ENCODE peak calls at places on chromosome 3, in six cellular contexts. One of them, this sample, is unnamed.

GRCh38 chr3:161560006-161560637 is 63.5 kb downstream of the OTOL1 start:
- DNase-seq in K562: no peak
- DNase-seq in brain microvascular endothelial cell: peak; percentile 52
- DNase-seq in lower leg skin: no peak
- DNase-seq in BJ: no peak
- DNase-seq in esophagus squamous epithelium: no peak
- DNase-seq in this sample: no peak

GRCh38 chr3:13556937-13557336 is 8.0 kb downstream of the FBLN2 start:
- DNase-seq in K562: peak; percentile 47
- DNase-seq in brain microvascular endothelial cell: no peak
- DNase-seq in lower leg skin: no peak
- DNase-seq in BJ: no peak
- DNase-seq in esophagus squamous epithelium: no peak
- DNase-seq in this sample: no peak

GRCh38 chr3:66831931-66832330 is 166.2 kb upstream of the KBTBD8 start:
- DNase-seq in K562: no peak
- DNase-seq in brain microvascular endothelial cell: no peak
- DNase-seq in lower leg skin: no peak
- DNase-seq in BJ: no peak
- DNase-seq in esophagus squamous epithelium: no peak
- DNase-seq in this sample: no peak

GRCh38 chr3:140441006-140441405 is 236.9 kb upstream of the TRIM42 start:
- DNase-seq in K562: no peak
- DNase-seq in brain microvascular endothelial cell: peak; percentile 58
- DNase-seq in lower leg skin: no peak
- DNase-seq in BJ: peak; percentile 9
- DNase-seq in esophagus squamous epithelium: no peak
- DNase-seq in this sample: no peak

GRCh38 chr3:107153981-107154380 is 223.3 kb upstream of the CCDC54 start:
- DNase-seq in K562: no peak
- DNase-seq in brain microvascular endothelial cell: no peak
- DNase-seq in lower leg skin: no peak
- DNase-seq in BJ: no peak
- DNase-seq in esophagus squamous epithelium: no peak
- DNase-seq in this sample: no peak

GRCh38 chr3:122410639-122411038 is 5.2 kb downstream of the WDR5B start:
- DNase-seq in K562: no peak
- DNase-seq in brain microvascular endothelial cell: no peak
- DNase-seq in lower leg skin: no peak
- DNase-seq in BJ: no peak
- DNase-seq in esophagus squamous epithelium: no peak
- DNase-seq in this sample: no peak

GRCh38 chr3:153348457-153349137 is 186.6 kb downstream of the RAP2B start:
- DNase-seq in K562: no peak
- DNase-seq in brain microvascular endothelial cell: peak; percentile 9
- DNase-seq in lower leg skin: no peak
- DNase-seq in BJ: peak; percentile 24
- DNase-seq in esophagus squamous epithelium: no peak
- DNase-seq in this sample: no peak

GRCh38 chr3:67077656-67078055 is 79.5 kb downstream of the KBTBD8 start:
- DNase-seq in K562: no peak
- DNase-seq in brain microvascular endothelial cell: no peak
- DNase-seq in lower leg skin: no peak
- DNase-seq in BJ: no peak
- DNase-seq in esophagus squamous epithelium: no peak
- DNase-seq in this sample: no peak

GRCh38 chr3:36907911-36908646 is 36.8 kb downstream of the TRANK1 start:
- DNase-seq in K562: peak; percentile 32
- DNase-seq in brain microvascular endothelial cell: peak; percentile 52
- DNase-seq in lower leg skin: no peak
- DNase-seq in BJ: no peak
- DNase-seq in esophagus squamous epithelium: no peak
- DNase-seq in this sample: peak; percentile 66

GRCh38 chr3:10534066-10534465 is 28.7 kb upstream of the ATP2B2 start:
- DNase-seq in K562: no peak
- DNase-seq in brain microvascular endothelial cell: no peak
- DNase-seq in lower leg skin: no peak
- DNase-seq in BJ: no peak
- DNase-seq in esophagus squamous epithelium: no peak
- DNase-seq in this sample: peak; percentile 75

GRCh38 chr3:18382760-18383369 is 42.3 kb downstream of the SATB1 start:
- DNase-seq in K562: no peak
- DNase-seq in brain microvascular endothelial cell: no peak
- DNase-seq in lower leg skin: no peak
- DNase-seq in BJ: no peak
- DNase-seq in esophagus squamous epithelium: no peak
- DNase-seq in this sample: no peak

GRCh38 chr3:52453496-52454234 is at the start of gene TNNC1:
- DNase-seq in K562: no peak
- DNase-seq in brain microvascular endothelial cell: no peak
- DNase-seq in lower leg skin: no peak
- DNase-seq in BJ: no peak
- DNase-seq in esophagus squamous epithelium: no peak
- DNase-seq in this sample: no peak

GRCh38 chr3:149016242-149016641 is 24.9 kb downstream of the GYG1 start:
- DNase-seq in K562: no peak
- DNase-seq in brain microvascular endothelial cell: no peak
- DNase-seq in lower leg skin: no peak
- DNase-seq in BJ: no peak
- DNase-seq in esophagus squamous epithelium: no peak
- DNase-seq in this sample: no peak

GRCh38 chr3:125394406-125394805 is 19.3 kb upstream of the ZNF148 start:
- DNase-seq in K562: no peak
- DNase-seq in brain microvascular endothelial cell: no peak
- DNase-seq in lower leg skin: no peak
- DNase-seq in BJ: no peak
- DNase-seq in esophagus squamous epithelium: no peak
- DNase-seq in this sample: no peak

GRCh38 chr3:41682996-41683395 is 278.9 kb downstream of the ULK4 start:
- DNase-seq in K562: no peak
- DNase-seq in brain microvascular endothelial cell: peak; percentile 86
- DNase-seq in lower leg skin: no peak
- DNase-seq in BJ: peak; percentile 39
- DNase-seq in esophagus squamous epithelium: no peak
- DNase-seq in this sample: no peak

GRCh38 chr3:193114431-193115340 is 126.3 kb upstream of the PLAAT1 start:
- DNase-seq in K562: no peak
- DNase-seq in brain microvascular endothelial cell: no peak
- DNase-seq in lower leg skin: no peak
- DNase-seq in BJ: no peak
- DNase-seq in esophagus squamous epithelium: no peak
- DNase-seq in this sample: no peak

GRCh38 chr3:47347217-47347801 is 33.5 kb upstream of the PTPN23 start:
- DNase-seq in K562: peak; percentile 69
- DNase-seq in brain microvascular endothelial cell: peak; percentile 24
- DNase-seq in lower leg skin: peak; percentile 16
- DNase-seq in BJ: peak; percentile 49
- DNase-seq in esophagus squamous epithelium: no peak
- DNase-seq in this sample: no peak

GRCh38 chr3:184700759-184701158 is 11.1 kb downstream of the MAGEF1 start:
- DNase-seq in K562: no peak
- DNase-seq in brain microvascular endothelial cell: no peak
- DNase-seq in lower leg skin: no peak
- DNase-seq in BJ: no peak
- DNase-seq in esophagus squamous epithelium: no peak
- DNase-seq in this sample: no peak

GRCh38 chr3:52246728-52247454 is 1.3 kb downstream of the PPM1M start:
- DNase-seq in K562: no peak
- DNase-seq in brain microvascular endothelial cell: no peak
- DNase-seq in lower leg skin: no peak
- DNase-seq in BJ: no peak
- DNase-seq in esophagus squamous epithelium: no peak
- DNase-seq in this sample: no peak

GRCh38 chr3:172317984-172318383 is 130.3 kb downstream of the GHSR start:
- DNase-seq in K562: no peak
- DNase-seq in brain microvascular endothelial cell: peak; percentile 86
- DNase-seq in lower leg skin: peak; percentile 42
- DNase-seq in BJ: peak; percentile 94
- DNase-seq in esophagus squamous epithelium: no peak
- DNase-seq in this sample: no peak

GRCh38 chr3:108064293-108064887 is 26.4 kb downstream of the CD47 start:
- DNase-seq in K562: no peak
- DNase-seq in brain microvascular endothelial cell: no peak
- DNase-seq in lower leg skin: no peak
- DNase-seq in BJ: no peak
- DNase-seq in esophagus squamous epithelium: no peak
- DNase-seq in this sample: no peak

GRCh38 chr3:49244589-49245205 is 32.3 kb downstream of the C3orf62 start:
- DNase-seq in K562: peak; percentile 13
- DNase-seq in brain microvascular endothelial cell: no peak
- DNase-seq in lower leg skin: no peak
- DNase-seq in BJ: no peak
- DNase-seq in esophagus squamous epithelium: no peak
- DNase-seq in this sample: no peak

GRCh38 chr3:98343647-98344507 is 9.8 kb upstream of the OR5K4 start:
- DNase-seq in K562: peak; percentile 19
- DNase-seq in brain microvascular endothelial cell: peak; percentile 46
- DNase-seq in lower leg skin: no peak
- DNase-seq in BJ: no peak
- DNase-seq in esophagus squamous epithelium: no peak
- DNase-seq in this sample: no peak

GRCh38 chr3:183764854-183765731 is 60.3 kb downstream of the MAP6D1 start:
- DNase-seq in K562: no peak
- DNase-seq in brain microvascular endothelial cell: peak; percentile 80
- DNase-seq in lower leg skin: no peak
- DNase-seq in BJ: peak; percentile 66
- DNase-seq in esophagus squamous epithelium: no peak
- DNase-seq in this sample: no peak

GRCh38 chr3:23806322-23807160 is 786 bp downstream of the UBE2E1 start:
- DNase-seq in K562: peak; percentile 72
- DNase-seq in brain microvascular endothelial cell: no peak
- DNase-seq in lower leg skin: no peak
- DNase-seq in BJ: no peak
- DNase-seq in esophagus squamous epithelium: no peak
- DNase-seq in this sample: peak; percentile 85

GRCh38 chr3:26757978-26758377 is 135.4 kb downstream of the LRRC3B start:
- DNase-seq in K562: no peak
- DNase-seq in brain microvascular endothelial cell: no peak
- DNase-seq in lower leg skin: no peak
- DNase-seq in BJ: no peak
- DNase-seq in esophagus squamous epithelium: no peak
- DNase-seq in this sample: no peak

GRCh38 chr3:111152506-111152905 is 80.9 kb downstream of the NECTIN3 start:
- DNase-seq in K562: no peak
- DNase-seq in brain microvascular endothelial cell: no peak
- DNase-seq in lower leg skin: no peak
- DNase-seq in BJ: no peak
- DNase-seq in esophagus squamous epithelium: no peak
- DNase-seq in this sample: no peak

GRCh38 chr3:13879946-13880810 is at the start of gene WNT7A:
- DNase-seq in K562: peak; percentile 75
- DNase-seq in brain microvascular endothelial cell: no peak
- DNase-seq in lower leg skin: no peak
- DNase-seq in BJ: no peak
- DNase-seq in esophagus squamous epithelium: no peak
- DNase-seq in this sample: no peak

GRCh38 chr3:65526656-65527055 is 512.1 kb downstream of the MAGI1 start:
- DNase-seq in K562: no peak
- DNase-seq in brain microvascular endothelial cell: no peak
- DNase-seq in lower leg skin: no peak
- DNase-seq in BJ: no peak
- DNase-seq in esophagus squamous epithelium: no peak
- DNase-seq in this sample: no peak

GRCh38 chr3:27910456-27910855 is 188.3 kb upstream of the EOMES start:
- DNase-seq in K562: no peak
- DNase-seq in brain microvascular endothelial cell: no peak
- DNase-seq in lower leg skin: no peak
- DNase-seq in BJ: no peak
- DNase-seq in esophagus squamous epithelium: no peak
- DNase-seq in this sample: no peak

DNA sequence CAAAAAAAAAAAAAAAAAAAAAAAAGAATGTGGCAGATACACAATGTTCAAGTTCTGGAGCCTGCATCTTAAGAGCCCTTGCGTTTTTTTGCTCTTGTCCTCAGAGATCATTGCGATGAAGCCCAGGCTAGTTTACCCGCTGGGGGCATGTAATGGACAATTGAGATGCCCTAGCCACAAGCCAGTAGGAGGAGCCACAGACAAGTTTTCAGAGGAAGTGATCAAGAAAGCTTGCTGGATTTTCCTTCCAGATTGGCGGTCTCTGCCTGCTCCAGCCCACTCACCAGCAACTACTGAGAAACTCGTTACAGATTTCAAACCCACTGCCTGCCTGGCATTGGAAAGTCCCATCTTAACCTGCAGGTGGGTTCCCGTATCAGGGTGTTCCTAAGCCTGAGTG is 192.1 kb upstream of the EOMES start:
- DNase-seq in K562: no peak
- DNase-seq in brain microvascular endothelial cell: no peak
- DNase-seq in lower leg skin: no peak
- DNase-seq in BJ: no peak
- DNase-seq in esophagus squamous epithelium: no peak
- DNase-seq in this sample: no peak
- TF ChIP-seq CTCF in K562: no peak
- TF ChIP-seq CTCF in brain microvascular endothelial cell: no peak
- TF ChIP-seq CTCF in lower leg skin: no peak
- TF ChIP-seq CTCF in BJ: no peak
- TF ChIP-seq CTCF in esophagus squamous epithelium: no peak
- TF ChIP-seq CTCF in this sample: no peak

GRCh38 chr3:71006810-71007785 is 576.4 kb downstream of the FOXP1 start:
- DNase-seq in K562: peak; percentile 9
- DNase-seq in brain microvascular endothelial cell: no peak
- DNase-seq in lower leg skin: no peak
- DNase-seq in BJ: no peak
- DNase-seq in esophagus squamous epithelium: no peak
- DNase-seq in this sample: no peak
- TF ChIP-seq CTCF in K562: peak; percentile 52
- TF ChIP-seq CTCF in brain microvascular endothelial cell: peak; percentile 30
- TF ChIP-seq CTCF in lower leg skin: no peak
- TF ChIP-seq CTCF in BJ: no peak
- TF ChIP-seq CTCF in esophagus squamous epithelium: peak; percentile 31
- TF ChIP-seq CTCF in this sample: peak; percentile 58

GRCh38 chr3:60199306-60199705 is 1051.9 kb downstream of the FHIT start:
- DNase-seq in K562: no peak
- DNase-seq in brain microvascular endothelial cell: no peak
- DNase-seq in lower leg skin: no peak
- DNase-seq in BJ: no peak
- DNase-seq in esophagus squamous epithelium: no peak
- DNase-seq in this sample: no peak

GRCh38 chr3:60207833-60208367 is 1043.4 kb downstream of the FHIT start:
- DNase-seq in K562: no peak
- DNase-seq in brain microvascular endothelial cell: no peak
- DNase-seq in lower leg skin: no peak
- DNase-seq in BJ: no peak
- DNase-seq in esophagus squamous epithelium: no peak
- DNase-seq in this sample: no peak

GRCh38 chr3:60198179-60198578 is 1053.1 kb downstream of the FHIT start:
- DNase-seq in K562: no peak
- DNase-seq in brain microvascular endothelial cell: no peak
- DNase-seq in lower leg skin: no peak
- DNase-seq in BJ: no peak
- DNase-seq in esophagus squamous epithelium: no peak
- DNase-seq in this sample: no peak

GRCh38 chr3:60202052-60202753 is 1049.0 kb downstream of the FHIT start:
- DNase-seq in K562: no peak
- DNase-seq in brain microvascular endothelial cell: no peak
- DNase-seq in lower leg skin: no peak
- DNase-seq in BJ: no peak
- DNase-seq in esophagus squamous epithelium: no peak
- DNase-seq in this sample: no peak
- TF ChIP-seq CTCF in K562: no peak
- TF ChIP-seq CTCF in brain microvascular endothelial cell: no peak
- TF ChIP-seq CTCF in lower leg skin: no peak
- TF ChIP-seq CTCF in BJ: no peak
- TF ChIP-seq CTCF in esophagus squamous epithelium: no peak
- TF ChIP-seq CTCF in this sample: no peak

GRCh38 chr3:56929809-56930615 is 128.3 kb upstream of the ARHGEF3 start:
- DNase-seq in K562: no peak
- DNase-seq in brain microvascular endothelial cell: no peak
- DNase-seq in lower leg skin: no peak
- DNase-seq in BJ: no peak
- DNase-seq in esophagus squamous epithelium: no peak
- DNase-seq in this sample: no peak
- TF ChIP-seq CTCF in K562: no peak
- TF ChIP-seq CTCF in brain microvascular endothelial cell: no peak
- TF ChIP-seq CTCF in lower leg skin: no peak
- TF ChIP-seq CTCF in BJ: no peak
- TF ChIP-seq CTCF in esophagus squamous epithelium: no peak
- TF ChIP-seq CTCF in this sample: no peak

This sample was measured in osteocyte.